ENCODE peak calls at places on chromosomes 6 and 20, in seven cellular contexts. One of them, this sample, is unnamed.

GRCh38 chr6:84019812-84020211 is 13.8 kb upstream of the MRAP2 start:
- ATAC-seq in gastroesophageal sphincter: no peak
- ATAC-seq in upper lobe of left lung: no peak
- ATAC-seq in A549: no peak
- ATAC-seq in left lung: no peak
- ATAC-seq in activated CD4-positive, CD25-positive, alpha-beta regulatory T cell treated with anti-CD3 and anti-CD28 coated beads, Interleukin-2, amount 50 U/mL, for 24 hours: no peak
- ATAC-seq in lower lobe of right lung: no peak
- ATAC-seq in this sample: no peak

GRCh38 chr6:16730720-16731502 is 30.3 kb downstream of the ATXN1 start:
- ATAC-seq in activated CD4-positive, CD25-positive, alpha-beta regulatory T cell treated with anti-CD3 and anti-CD28 coated beads, Interleukin-2, amount 50 U/mL, for 24 hours: peak
- ATAC-seq in gastroesophageal sphincter: no peak
- ATAC-seq in upper lobe of left lung: no peak
- ATAC-seq in left lung: no peak
- ATAC-seq in lower lobe of right lung: no peak
- ATAC-seq in A549: no peak
- ATAC-seq in this sample: no peak

GRCh38 chr6:78593898-78594666 is 273.3 kb upstream of the IRAK1BP1 start:
- ATAC-seq in left lung: no peak
- ATAC-seq in activated CD4-positive, CD25-positive, alpha-beta regulatory T cell treated with anti-CD3 and anti-CD28 coated beads, Interleukin-2, amount 50 U/mL, for 24 hours: no peak
- ATAC-seq in A549: no peak
- ATAC-seq in upper lobe of left lung: no peak
- ATAC-seq in gastroesophageal sphincter: no peak
- ATAC-seq in lower lobe of right lung: no peak
- ATAC-seq in this sample: no peak

GRCh38 chr6:166553563-166554271 is 32.8 kb downstream of the RAMACL start:
- ATAC-seq in A549: peak
- ATAC-seq in lower lobe of right lung: no peak
- ATAC-seq in left lung: no peak
- ATAC-seq in activated CD4-positive, CD25-positive, alpha-beta regulatory T cell treated with anti-CD3 and anti-CD28 coated beads, Interleukin-2, amount 50 U/mL, for 24 hours: no peak
- ATAC-seq in gastroesophageal sphincter: peak
- ATAC-seq in upper lobe of left lung: no peak
- ATAC-seq in this sample: peak

GRCh38 chr6:25086500-25087091 is 150.8 kb upstream of the RIPOR2 start:
- ATAC-seq in upper lobe of left lung: no peak
- ATAC-seq in gastroesophageal sphincter: no peak
- ATAC-seq in left lung: no peak
- ATAC-seq in A549: no peak
- ATAC-seq in activated CD4-positive, CD25-positive, alpha-beta regulatory T cell treated with anti-CD3 and anti-CD28 coated beads, Interleukin-2, amount 50 U/mL, for 24 hours: no peak
- ATAC-seq in lower lobe of right lung: no peak
- ATAC-seq in this sample: no peak

GRCh38 chr20:58429303-58429702 is 40.3 kb downstream of the VAPB start:
- ATAC-seq in upper lobe of left lung: no peak
- ATAC-seq in A549: no peak
- ATAC-seq in activated CD4-positive, CD25-positive, alpha-beta regulatory T cell treated with anti-CD3 and anti-CD28 coated beads, Interleukin-2, amount 50 U/mL, for 24 hours: no peak
- ATAC-seq in gastroesophageal sphincter: no peak
- ATAC-seq in left lung: no peak
- ATAC-seq in lower lobe of right lung: no peak
- ATAC-seq in this sample: no peak

GRCh38 chr6:158688860-158689259 is 39.0 kb downstream of the SYTL3 start:
- ATAC-seq in A549: no peak
- ATAC-seq in left lung: no peak
- ATAC-seq in gastroesophageal sphincter: no peak
- ATAC-seq in upper lobe of left lung: no peak
- ATAC-seq in activated CD4-positive, CD25-positive, alpha-beta regulatory T cell treated with anti-CD3 and anti-CD28 coated beads, Interleukin-2, amount 50 U/mL, for 24 hours: no peak
- ATAC-seq in lower lobe of right lung: no peak
- ATAC-seq in this sample: no peak

GRCh38 chr6:17673543-17674254 is 33.0 kb downstream of the NUP153 start:
- ATAC-seq in gastroesophageal sphincter: no peak
- ATAC-seq in left lung: no peak
- ATAC-seq in lower lobe of right lung: no peak
- ATAC-seq in upper lobe of left lung: no peak
- ATAC-seq in A549: no peak
- ATAC-seq in activated CD4-positive, CD25-positive, alpha-beta regulatory T cell treated with anti-CD3 and anti-CD28 coated beads, Interleukin-2, amount 50 U/mL, for 24 hours: peak
- ATAC-seq in this sample: no peak

GRCh38 chr6:30743099-30744053 is 889 bp upstream of the FLOT1 start:
- ATAC-seq in left lung: peak
- ATAC-seq in activated CD4-positive, CD25-positive, alpha-beta regulatory T cell treated with anti-CD3 and anti-CD28 coated beads, Interleukin-2, amount 50 U/mL, for 24 hours: no peak
- ATAC-seq in A549: no peak
- ATAC-seq in lower lobe of right lung: peak
- ATAC-seq in gastroesophageal sphincter: no peak
- ATAC-seq in upper lobe of left lung: peak
- ATAC-seq in this sample: peak

GRCh38 chr6:116572162-116572561 is 858 bp downstream of the RWDD1 start:
- ATAC-seq in gastroesophageal sphincter: no peak
- ATAC-seq in A549: no peak
- ATAC-seq in left lung: peak
- ATAC-seq in activated CD4-positive, CD25-positive, alpha-beta regulatory T cell treated with anti-CD3 and anti-CD28 coated beads, Interleukin-2, amount 50 U/mL, for 24 hours: no peak
- ATAC-seq in lower lobe of right lung: no peak
- ATAC-seq in upper lobe of left lung: no peak
- ATAC-seq in this sample: no peak

GRCh38 chr20:22719250-22719649 is 134.9 kb upstream of the FOXA2 start:
- ATAC-seq in left lung: no peak
- ATAC-seq in gastroesophageal sphincter: no peak
- ATAC-seq in activated CD4-positive, CD25-positive, alpha-beta regulatory T cell treated with anti-CD3 and anti-CD28 coated beads, Interleukin-2, amount 50 U/mL, for 24 hours: no peak
- ATAC-seq in A549: no peak
- ATAC-seq in lower lobe of right lung: no peak
- ATAC-seq in upper lobe of left lung: peak
- ATAC-seq in this sample: peak

GRCh38 chr6:56724455-56724854 is 81.8 kb upstream of the DST start:
- ATAC-seq in gastroesophageal sphincter: no peak
- ATAC-seq in left lung: peak
- ATAC-seq in A549: no peak
- ATAC-seq in activated CD4-positive, CD25-positive, alpha-beta regulatory T cell treated with anti-CD3 and anti-CD28 coated beads, Interleukin-2, amount 50 U/mL, for 24 hours: no peak
- ATAC-seq in upper lobe of left lung: no peak
- ATAC-seq in lower lobe of right lung: peak
- ATAC-seq in this sample: no peak

GRCh38 chr6:1720620-1721322 is 111.1 kb downstream of the FOXC1 start:
- ATAC-seq in lower lobe of right lung: no peak
- ATAC-seq in gastroesophageal sphincter: no peak
- ATAC-seq in A549: no peak
- ATAC-seq in left lung: no peak
- ATAC-seq in upper lobe of left lung: no peak
- ATAC-seq in activated CD4-positive, CD25-positive, alpha-beta regulatory T cell treated with anti-CD3 and anti-CD28 coated beads, Interleukin-2, amount 50 U/mL, for 24 hours: no peak
- ATAC-seq in this sample: no peak

GRCh38 chr20:13322621-13323020 is 101.5 kb downstream of the ISM1 start:
- ATAC-seq in gastroesophageal sphincter: peak
- ATAC-seq in activated CD4-positive, CD25-positive, alpha-beta regulatory T cell treated with anti-CD3 and anti-CD28 coated beads, Interleukin-2, amount 50 U/mL, for 24 hours: no peak
- ATAC-seq in upper lobe of left lung: no peak
- ATAC-seq in lower lobe of right lung: no peak
- ATAC-seq in A549: no peak
- ATAC-seq in left lung: no peak
- ATAC-seq in this sample: no peak

GRCh38 chr6:21899708-21900107 is 306.2 kb downstream of the SOX4 start:
- ATAC-seq in left lung: peak
- ATAC-seq in A549: no peak
- ATAC-seq in activated CD4-positive, CD25-positive, alpha-beta regulatory T cell treated with anti-CD3 and anti-CD28 coated beads, Interleukin-2, amount 50 U/mL, for 24 hours: no peak
- ATAC-seq in upper lobe of left lung: no peak
- ATAC-seq in gastroesophageal sphincter: no peak
- ATAC-seq in lower lobe of right lung: no peak
- ATAC-seq in this sample: no peak

GRCh38 chr6:94636780-94637385 is 940.5 kb upstream of the MANEA start:
- ATAC-seq in left lung: no peak
- ATAC-seq in lower lobe of right lung: no peak
- ATAC-seq in A549: no peak
- ATAC-seq in upper lobe of left lung: no peak
- ATAC-seq in gastroesophageal sphincter: no peak
- ATAC-seq in activated CD4-positive, CD25-positive, alpha-beta regulatory T cell treated with anti-CD3 and anti-CD28 coated beads, Interleukin-2, amount 50 U/mL, for 24 hours: no peak
- ATAC-seq in this sample: no peak

GRCh38 chr20:45935416-45936046 is 1.0 kb downstream of the PCIF1 start:
- ATAC-seq in left lung: peak
- ATAC-seq in lower lobe of right lung: peak
- ATAC-seq in activated CD4-positive, CD25-positive, alpha-beta regulatory T cell treated with anti-CD3 and anti-CD28 coated beads, Interleukin-2, amount 50 U/mL, for 24 hours: no peak
- ATAC-seq in A549: peak
- ATAC-seq in gastroesophageal sphincter: peak
- ATAC-seq in upper lobe of left lung: peak
- ATAC-seq in this sample: peak

GRCh38 chr6:134316733-134317431 is 1.0 kb downstream of the SGK1 start:
- ATAC-seq in left lung: no peak
- ATAC-seq in gastroesophageal sphincter: no peak
- ATAC-seq in lower lobe of right lung: no peak
- ATAC-seq in A549: no peak
- ATAC-seq in upper lobe of left lung: no peak
- ATAC-seq in activated CD4-positive, CD25-positive, alpha-beta regulatory T cell treated with anti-CD3 and anti-CD28 coated beads, Interleukin-2, amount 50 U/mL, for 24 hours: no peak
- ATAC-seq in this sample: no peak

GRCh38 chr6:133131621-133132020 is 109.5 kb upstream of the EYA4 start:
- ATAC-seq in A549: no peak
- ATAC-seq in gastroesophageal sphincter: no peak
- ATAC-seq in activated CD4-positive, CD25-positive, alpha-beta regulatory T cell treated with anti-CD3 and anti-CD28 coated beads, Interleukin-2, amount 50 U/mL, for 24 hours: no peak
- ATAC-seq in lower lobe of right lung: no peak
- ATAC-seq in left lung: no peak
- ATAC-seq in upper lobe of left lung: no peak
- ATAC-seq in this sample: no peak

GRCh38 chr20:19249515-19249914 is 37.1 kb downstream of the SLC24A3 start:
- ATAC-seq in A549: no peak
- ATAC-seq in gastroesophageal sphincter: peak
- ATAC-seq in upper lobe of left lung: no peak
- ATAC-seq in lower lobe of right lung: peak
- ATAC-seq in activated CD4-positive, CD25-positive, alpha-beta regulatory T cell treated with anti-CD3 and anti-CD28 coated beads, Interleukin-2, amount 50 U/mL, for 24 hours: no peak
- ATAC-seq in left lung: peak
- ATAC-seq in this sample: no peak

GRCh38 chr20:47544852-47545251 is 43.2 kb downstream of the NCOA3 start:
- ATAC-seq in left lung: no peak
- ATAC-seq in activated CD4-positive, CD25-positive, alpha-beta regulatory T cell treated with anti-CD3 and anti-CD28 coated beads, Interleukin-2, amount 50 U/mL, for 24 hours: no peak
- ATAC-seq in A549: no peak
- ATAC-seq in lower lobe of right lung: no peak
- ATAC-seq in upper lobe of left lung: no peak
- ATAC-seq in gastroesophageal sphincter: no peak
- ATAC-seq in this sample: no peak

GRCh38 chr6:1596088-1596852 is 13.4 kb upstream of the FOXC1 start:
- ATAC-seq in gastroesophageal sphincter: peak
- ATAC-seq in A549: peak
- ATAC-seq in activated CD4-positive, CD25-positive, alpha-beta regulatory T cell treated with anti-CD3 and anti-CD28 coated beads, Interleukin-2, amount 50 U/mL, for 24 hours: peak
- ATAC-seq in upper lobe of left lung: peak
- ATAC-seq in lower lobe of right lung: peak
- ATAC-seq in left lung: peak
- ATAC-seq in this sample: peak

GRCh38 chr6:112259337-112259675 is 4.9 kb upstream of the LAMA4 start:
- ATAC-seq in lower lobe of right lung: no peak
- ATAC-seq in gastroesophageal sphincter: no peak
- ATAC-seq in activated CD4-positive, CD25-positive, alpha-beta regulatory T cell treated with anti-CD3 and anti-CD28 coated beads, Interleukin-2, amount 50 U/mL, for 24 hours: no peak
- ATAC-seq in A549: no peak
- ATAC-seq in upper lobe of left lung: no peak
- ATAC-seq in left lung: no peak
- ATAC-seq in this sample: no peak

GRCh38 chr20:49647509-49647908 is 66.2 kb downstream of the B4GALT5 start:
- ATAC-seq in left lung: no peak
- ATAC-seq in gastroesophageal sphincter: no peak
- ATAC-seq in A549: no peak
- ATAC-seq in upper lobe of left lung: no peak
- ATAC-seq in activated CD4-positive, CD25-positive, alpha-beta regulatory T cell treated with anti-CD3 and anti-CD28 coated beads, Interleukin-2, amount 50 U/mL, for 24 hours: no peak
- ATAC-seq in lower lobe of right lung: no peak
- ATAC-seq in this sample: no peak

GRCh38 chr20:753897-754635 is 14.2 kb downstream of the SLC52A3 start:
- ATAC-seq in activated CD4-positive, CD25-positive, alpha-beta regulatory T cell treated with anti-CD3 and anti-CD28 coated beads, Interleukin-2, amount 50 U/mL, for 24 hours: no peak
- ATAC-seq in lower lobe of right lung: peak
- ATAC-seq in A549: no peak
- ATAC-seq in left lung: no peak
- ATAC-seq in gastroesophageal sphincter: no peak
- ATAC-seq in upper lobe of left lung: no peak
- ATAC-seq in this sample: peak

GRCh38 chr6:26556263-26557070 is 18.3 kb downstream of the HMGN4 start:
- ATAC-seq in left lung: no peak
- ATAC-seq in A549: peak
- ATAC-seq in lower lobe of right lung: no peak
- ATAC-seq in gastroesophageal sphincter: no peak
- ATAC-seq in activated CD4-positive, CD25-positive, alpha-beta regulatory T cell treated with anti-CD3 and anti-CD28 coated beads, Interleukin-2, amount 50 U/mL, for 24 hours: no peak
- ATAC-seq in upper lobe of left lung: no peak
- ATAC-seq in this sample: peak

GRCh38 chr20:16526433-16527380 is 46.5 kb downstream of the KIF16B start:
- ATAC-seq in lower lobe of right lung: no peak
- ATAC-seq in gastroesophageal sphincter: no peak
- ATAC-seq in upper lobe of left lung: no peak
- ATAC-seq in activated CD4-positive, CD25-positive, alpha-beta regulatory T cell treated with anti-CD3 and anti-CD28 coated beads, Interleukin-2, amount 50 U/mL, for 24 hours: no peak
- ATAC-seq in left lung: no peak
- ATAC-seq in A549: no peak
- ATAC-seq in this sample: no peak

This sample was measured in esophagus mucosa.